ENCODE peak calls at places on chromosome 2, in nine cellular contexts. One of them, this sample, is unnamed.

GRCh38 chr2:233037078-233037477 is 4.6 kb downstream of the NEU2 start:
- DNase-seq in C1 segment of cervical spinal cord: no peak
- DNase-seq in activated T-helper 1 cell treated with anti-CD3 and anti-CD28 coated beads, Interleukin-12 subunit alpha, Interleukin-12 subunit beta, Interleukin-2, Interleukin-4 antibody, amounts not matched to agents 30 ng/mL and 10 ng/mL and 1 ng/mL, durations not matched to agents 14 hours and 24 hours and 36 hours: no peak
- DNase-seq in mucosa of gallbladder: no peak
- DNase-seq in DMS53: no peak
- DNase-seq in GM20000: no peak
- DNase-seq in HEK293T: no peak
- DNase-seq in astrocyte of the cerebellum: no peak
- DNase-seq in thoracic aorta: no peak
- DNase-seq in this sample: no peak

GRCh38 chr2:100413586-100413985 is 3.9 kb downstream of the CHST10 start:
- DNase-seq in DMS53: no peak
- DNase-seq in HEK293T: no peak
- DNase-seq in mucosa of gallbladder: no peak
- DNase-seq in C1 segment of cervical spinal cord: no peak
- DNase-seq in activated T-helper 1 cell treated with anti-CD3 and anti-CD28 coated beads, Interleukin-12 subunit alpha, Interleukin-12 subunit beta, Interleukin-2, Interleukin-4 antibody, amounts not matched to agents 30 ng/mL and 10 ng/mL and 1 ng/mL, durations not matched to agents 14 hours and 24 hours and 36 hours: no peak
- DNase-seq in astrocyte of the cerebellum: no peak
- DNase-seq in thoracic aorta: no peak
- DNase-seq in GM20000: no peak
- DNase-seq in this sample: no peak

GRCh38 chr2:237474511-237474911 is 12.5 kb upstream of the MLPH start:
- DNase-seq in astrocyte of the cerebellum: no peak
- DNase-seq in mucosa of gallbladder: no peak
- DNase-seq in HEK293T: no peak
- DNase-seq in C1 segment of cervical spinal cord: no peak
- DNase-seq in activated T-helper 1 cell treated with anti-CD3 and anti-CD28 coated beads, Interleukin-12 subunit alpha, Interleukin-12 subunit beta, Interleukin-2, Interleukin-4 antibody, amounts not matched to agents 30 ng/mL and 10 ng/mL and 1 ng/mL, durations not matched to agents 14 hours and 24 hours and 36 hours: no peak
- DNase-seq in thoracic aorta: no peak
- DNase-seq in GM20000: no peak
- DNase-seq in DMS53: no peak
- DNase-seq in this sample: no peak

GRCh38 chr2:6103372-6103771 is 411.2 kb downstream of the SOX11 start:
- DNase-seq in DMS53: peak; percentile 52
- DNase-seq in astrocyte of the cerebellum: no peak
- DNase-seq in C1 segment of cervical spinal cord: no peak
- DNase-seq in mucosa of gallbladder: no peak
- DNase-seq in HEK293T: no peak
- DNase-seq in thoracic aorta: no peak
- DNase-seq in GM20000: no peak
- DNase-seq in activated T-helper 1 cell treated with anti-CD3 and anti-CD28 coated beads, Interleukin-12 subunit alpha, Interleukin-12 subunit beta, Interleukin-2, Interleukin-4 antibody, amounts not matched to agents 30 ng/mL and 10 ng/mL and 1 ng/mL, durations not matched to agents 14 hours and 24 hours and 36 hours: no peak
- DNase-seq in this sample: no peak

GRCh38 chr2:58601017-58601416 is 359.9 kb upstream of the FANCL start:
- DNase-seq in HEK293T: no peak
- DNase-seq in mucosa of gallbladder: no peak
- DNase-seq in astrocyte of the cerebellum: no peak
- DNase-seq in GM20000: no peak
- DNase-seq in activated T-helper 1 cell treated with anti-CD3 and anti-CD28 coated beads, Interleukin-12 subunit alpha, Interleukin-12 subunit beta, Interleukin-2, Interleukin-4 antibody, amounts not matched to agents 30 ng/mL and 10 ng/mL and 1 ng/mL, durations not matched to agents 14 hours and 24 hours and 36 hours: no peak
- DNase-seq in C1 segment of cervical spinal cord: no peak
- DNase-seq in thoracic aorta: no peak
- DNase-seq in DMS53: no peak
- DNase-seq in this sample: no peak

GRCh38 chr2:150585221-150585971 is 97.9 kb upstream of the RND3 start:
- DNase-seq in thoracic aorta: no peak
- DNase-seq in mucosa of gallbladder: no peak
- DNase-seq in DMS53: no peak
- DNase-seq in HEK293T: no peak
- DNase-seq in activated T-helper 1 cell treated with anti-CD3 and anti-CD28 coated beads, Interleukin-12 subunit alpha, Interleukin-12 subunit beta, Interleukin-2, Interleukin-4 antibody, amounts not matched to agents 30 ng/mL and 10 ng/mL and 1 ng/mL, durations not matched to agents 14 hours and 24 hours and 36 hours: no peak
- DNase-seq in C1 segment of cervical spinal cord: no peak
- DNase-seq in astrocyte of the cerebellum: no peak
- DNase-seq in GM20000: no peak
- DNase-seq in this sample: no peak

GRCh38 chr2:200810967-200811335 is 759 bp upstream of the BZW1 start:
- DNase-seq in activated T-helper 1 cell treated with anti-CD3 and anti-CD28 coated beads, Interleukin-12 subunit alpha, Interleukin-12 subunit beta, Interleukin-2, Interleukin-4 antibody, amounts not matched to agents 30 ng/mL and 10 ng/mL and 1 ng/mL, durations not matched to agents 14 hours and 24 hours and 36 hours: no peak
- DNase-seq in astrocyte of the cerebellum: no peak
- DNase-seq in HEK293T: no peak
- DNase-seq in DMS53: no peak
- DNase-seq in GM20000: no peak
- DNase-seq in mucosa of gallbladder: no peak
- DNase-seq in C1 segment of cervical spinal cord: no peak
- DNase-seq in thoracic aorta: no peak
- DNase-seq in this sample: no peak

GRCh38 chr2:24147364-24147763 is 24.1 kb downstream of the FAM228B start:
- DNase-seq in HEK293T: no peak
- DNase-seq in thoracic aorta: no peak
- DNase-seq in astrocyte of the cerebellum: no peak
- DNase-seq in activated T-helper 1 cell treated with anti-CD3 and anti-CD28 coated beads, Interleukin-12 subunit alpha, Interleukin-12 subunit beta, Interleukin-2, Interleukin-4 antibody, amounts not matched to agents 30 ng/mL and 10 ng/mL and 1 ng/mL, durations not matched to agents 14 hours and 24 hours and 36 hours: no peak
- DNase-seq in DMS53: peak; percentile 2
- DNase-seq in C1 segment of cervical spinal cord: no peak
- DNase-seq in GM20000: no peak
- DNase-seq in mucosa of gallbladder: no peak
- DNase-seq in this sample: no peak

GRCh38 chr2:238502088-238502810 is 75.5 kb downstream of the ASB1 start:
- DNase-seq in thoracic aorta: no peak
- DNase-seq in C1 segment of cervical spinal cord: no peak
- DNase-seq in astrocyte of the cerebellum: no peak
- DNase-seq in HEK293T: no peak
- DNase-seq in mucosa of gallbladder: no peak
- DNase-seq in activated T-helper 1 cell treated with anti-CD3 and anti-CD28 coated beads, Interleukin-12 subunit alpha, Interleukin-12 subunit beta, Interleukin-2, Interleukin-4 antibody, amounts not matched to agents 30 ng/mL and 10 ng/mL and 1 ng/mL, durations not matched to agents 14 hours and 24 hours and 36 hours: no peak
- DNase-seq in GM20000: no peak
- DNase-seq in DMS53: no peak
- DNase-seq in this sample: no peak

GRCh38 chr2:237604960-237605359 is 14.4 kb upstream of the RAB17 start:
- DNase-seq in HEK293T: peak; percentile 21
- DNase-seq in thoracic aorta: no peak
- DNase-seq in GM20000: no peak
- DNase-seq in activated T-helper 1 cell treated with anti-CD3 and anti-CD28 coated beads, Interleukin-12 subunit alpha, Interleukin-12 subunit beta, Interleukin-2, Interleukin-4 antibody, amounts not matched to agents 30 ng/mL and 10 ng/mL and 1 ng/mL, durations not matched to agents 14 hours and 24 hours and 36 hours: no peak
- DNase-seq in astrocyte of the cerebellum: no peak
- DNase-seq in C1 segment of cervical spinal cord: no peak
- DNase-seq in DMS53: peak; percentile 73
- DNase-seq in mucosa of gallbladder: no peak
- DNase-seq in this sample: peak; percentile 56

This sample was measured in NCI-H82.